ENCODE peak calls at places on chromosomes 2 and 18, in five cellular contexts. M is CD8-positive, alpha-beta T cell; N is fibroblast of lung; W is stomach; U is adrenal gland. Q is an unnamed sample.

GRCh38 chr2:144503221-144503620 is 16.7 kb downstream of the ZEB2 start:
- DNase-seq in M (no peak), N (no peak), W (no peak), U (no peak), Q (no peak)

GRCh38 chr18:45560870-45561269 is 54.4 kb upstream of the SLC14A2 start:
- DNase-seq in M (no peak), N (no peak), W (no peak), U (no peak), Q (no peak)

GRCh38 chr2:180715044-180715443 is 265.4 kb upstream of the UBE2E3 start:
- DNase-seq in M (no peak), N (no peak), W (no peak), U (no peak), Q (no peak)

GRCh38 chr2:189683348-189683747 is 8.9 kb downstream of the ANKAR start:
- DNase-seq in M (no peak), N (peak; percentile 22), W (no peak), U (no peak), Q (no peak)

GRCh38 chr2:86298411-86299390 is 38.7 kb downstream of the REEP1 start:
- DNase-seq in M (no peak), N (no peak), W (no peak), U (no peak), Q (no peak)

GRCh38 chr2:163736433-163737168 is 793 bp upstream of the FIGN start:
- DNase-seq in M (no peak), N (peak; percentile 50), W (no peak), U (peak; percentile 57), Q (no peak)

GRCh38 chr18:74062037-74062436 is 85.6 kb downstream of the FBXO15 start:
- DNase-seq in M (no peak), N (no peak), W (no peak), U (no peak), Q (no peak)

GRCh38 chr2:6877402-6878305 is at the start of gene RSAD2:
- DNase-seq in M (peak; percentile 16), N (peak; percentile 42), W (peak; percentile 40), U (peak; percentile 45), Q (peak; percentile 28)

GRCh38 chr2:150625300-150625699 is 137.8 kb upstream of the RND3 start:
- DNase-seq in M (no peak), N (no peak), W (no peak), U (no peak), Q (no peak)

GRCh38 chr18:35389095-35389618 is 12.0 kb upstream of the ZNF396 start:
- DNase-seq in M (no peak), N (peak; percentile 89), W (no peak), U (no peak), Q (no peak)

GRCh38 chr2:75870654-75871137 is 160.0 kb upstream of the GCFC2 start:
- DNase-seq in M (no peak), N (no peak), W (no peak), U (no peak), Q (no peak)

GRCh38 chr18:35122586-35123224 is 81.5 kb downstream of the MAPRE2 start:
- DNase-seq in M (peak; percentile 21), N (peak; percentile 2), W (no peak), U (peak; percentile 59), Q (no peak)

GRCh38 chr2:190188289-190188688 is 125.8 kb upstream of the MSTN start:
- DNase-seq in M (no peak), N (no peak), W (no peak), U (no peak), Q (no peak)

DNA sequence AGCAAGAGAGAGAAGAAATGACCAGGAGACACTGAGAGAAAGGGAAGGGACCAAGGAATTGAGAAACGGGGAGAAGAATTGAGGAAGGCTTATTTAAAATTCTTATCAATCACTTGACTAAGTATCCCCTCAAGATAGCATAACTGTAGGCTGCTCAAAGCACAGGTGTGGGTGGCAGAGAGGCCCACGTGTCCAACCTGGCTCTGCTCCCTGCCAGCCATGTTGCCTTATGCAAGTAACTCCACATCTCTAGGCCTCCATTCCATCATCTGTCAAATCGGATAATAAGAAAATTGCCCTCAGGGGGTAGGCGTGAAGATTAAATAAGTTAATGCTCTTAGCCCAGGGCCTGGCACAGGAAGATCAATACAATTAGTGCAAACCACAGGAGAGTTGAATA is 7.4 kb upstream of the NPAS2 start:
- DNase-seq in M (no peak), N (no peak), W (no peak), U (no peak), Q (no peak)
- H3K27me3 ChIP-seq in M (no peaks in the 10 kb centered on the region), N (peaks cover 3% of the 10 kb centered on the region), W (peaks cover 4% of the 10 kb centered on the region), U (no peaks in the 10 kb centered on the region), Q (no peaks in the 10 kb centered on the region)

DNA sequence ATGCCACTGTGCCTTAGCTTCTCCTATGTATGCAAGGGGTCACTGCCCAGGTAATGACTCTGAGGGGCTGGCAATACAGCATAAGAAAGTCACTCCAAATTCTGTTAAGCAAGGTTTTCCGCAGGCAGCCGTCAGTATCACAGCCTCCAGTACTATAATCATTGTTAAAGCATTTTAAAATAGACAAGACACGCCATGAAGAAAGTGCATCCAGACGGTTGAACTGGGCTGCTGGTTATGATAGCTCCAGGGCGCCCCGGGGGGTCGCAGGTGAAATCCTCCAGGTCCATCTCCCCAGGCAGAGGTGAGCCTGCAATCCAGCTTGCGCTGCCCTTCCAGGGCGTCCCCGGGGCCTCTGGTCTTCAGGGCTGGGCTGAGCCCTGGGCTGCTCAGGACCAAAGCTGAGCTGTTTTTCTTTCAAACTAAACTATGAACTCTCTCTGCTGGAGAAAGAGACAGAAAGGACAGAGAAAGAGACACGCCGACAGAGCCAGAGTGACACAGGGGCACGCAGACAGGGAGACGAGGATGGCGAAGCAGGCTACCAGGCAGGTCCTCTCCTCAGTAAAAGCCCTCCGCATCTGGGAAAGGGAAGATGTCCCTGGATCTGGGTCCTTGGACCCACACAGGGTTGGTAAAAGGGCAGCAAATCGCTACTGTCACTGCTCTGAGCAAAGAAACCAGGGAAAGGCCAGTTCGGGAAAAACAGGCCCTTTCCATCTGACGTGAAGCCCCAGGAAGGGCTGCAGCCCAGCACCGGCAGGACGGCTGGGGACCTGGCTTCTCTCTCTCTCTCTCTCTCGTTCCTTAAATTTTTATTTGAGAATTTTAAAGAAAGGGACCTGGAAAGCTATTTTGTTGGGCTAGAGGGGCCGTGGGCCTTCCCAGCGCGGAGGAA is 2.1 kb upstream of the TWIST2 start:
- DNase-seq in M (no peak), N (no peak), W (no peak), U (no peak), Q (no peak)
- H3K27me3 ChIP-seq in M (peaks cover 6% of the 10 kb centered on the region), N (no peaks in the 10 kb centered on the region), W (peaks cover 92% of the 10 kb centered on the region), U (peaks cover 36% of the 10 kb centered on the region), Q (peaks cover 11% of the 10 kb centered on the region)

GRCh38 chr2:134724341-134724740 is 5.5 kb upstream of the TMEM163 start:
- DNase-seq in M (no peak), N (no peak), W (no peak), U (no peak), Q (no peak)
- H3K27me3 ChIP-seq in M (peaks cover 9% of the 10 kb centered on the region), N (peaks cover 12% of the 10 kb centered on the region), W (peaks cover 29% of the 10 kb centered on the region), U (no peaks in the 10 kb centered on the region), Q (no peaks in the 10 kb centered on the region)

GRCh38 chr2:119144806-119145205 is 13.7 kb downstream of the C1QL2 start:
- DNase-seq in M (no peak), N (no peak), W (no peak), U (no peak), Q (no peak)
- H3K27me3 ChIP-seq in M (no peaks in the 10 kb centered on the region), N (no peaks in the 10 kb centered on the region), W (peaks cover 57% of the 10 kb centered on the region), U (peaks cover 7% of the 10 kb centered on the region), Q (peaks cover 3% of the 10 kb centered on the region)

GRCh38 chr2:96107883-96108551 is 8.4 kb downstream of the ADRA2B start:
- DNase-seq in M (no peak), N (no peak), W (no peak), U (no peak), Q (no peak)
- H3K27me3 ChIP-seq in M (no peaks in the 10 kb centered on the region), N (peaks cover 10% of the 10 kb centered on the region), W (peaks cover 15% of the 10 kb centered on the region), U (no peaks in the 10 kb centered on the region), Q (no peaks in the 10 kb centered on the region)

DNA sequence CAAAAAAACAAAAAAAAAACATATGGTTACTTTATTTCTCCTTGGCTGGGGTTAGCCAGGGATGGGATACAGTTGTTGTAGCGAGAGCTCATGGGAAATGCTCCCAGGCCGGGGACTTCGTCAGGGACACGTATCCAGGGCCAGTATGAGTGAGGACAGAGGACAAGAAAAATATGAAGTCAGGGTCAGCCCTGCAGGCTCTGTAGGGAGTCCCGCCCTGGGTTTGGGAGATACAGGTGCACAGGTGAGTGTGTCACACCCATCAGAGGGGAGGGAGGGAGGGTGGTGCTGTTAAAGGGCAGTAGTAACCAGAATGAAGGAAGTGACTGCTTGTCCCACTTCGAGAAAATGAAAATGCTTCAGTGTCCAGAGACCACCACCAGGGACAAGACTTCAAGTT is 55.6 kb upstream of the RBM44 start:
- DNase-seq in M (no peak), N (no peak), W (no peak), U (peak; percentile 13), Q (no peak)
- H3K27me3 ChIP-seq in M (no peaks in the 10 kb centered on the region), N (no peaks in the 10 kb centered on the region), W (no peaks in the 10 kb centered on the region), U (no peaks in the 10 kb centered on the region), Q (no peaks in the 10 kb centered on the region)